ENCODE peak calls at places on chromosomes 6 and 20, in four cellular contexts. One of them, this sample, is unnamed. For H3K9me3, the result is how much of the 10 kb centered on the place peaks cover.

GRCh38 chr6:168535711-168536110 is 94.7 kb downstream of the SMOC2 start:
- DNase-seq in CD4-positive, CD25-positive, alpha-beta regulatory T cell: no peak
- DNase-seq in upper lobe of right lung: no peak
- DNase-seq in endothelial cell of umbilical vein: no peak
- DNase-seq in this sample: no peak

GRCh38 chr6:7684076-7684475 is 41.8 kb upstream of the BMP6 start:
- DNase-seq in upper lobe of right lung: no peak
- DNase-seq in CD4-positive, CD25-positive, alpha-beta regulatory T cell: no peak
- DNase-seq in endothelial cell of umbilical vein: no peak
- DNase-seq in this sample: no peak

GRCh38 chr6:138655828-138656227 is 117.7 kb upstream of the CCDC28A start:
- DNase-seq in CD4-positive, CD25-positive, alpha-beta regulatory T cell: no peak
- DNase-seq in upper lobe of right lung: no peak
- DNase-seq in endothelial cell of umbilical vein: no peak
- DNase-seq in this sample: no peak

GRCh38 chr6:291697-292505 is at the start of gene DUSP22:
- DNase-seq in upper lobe of right lung: peak
- DNase-seq in endothelial cell of umbilical vein: peak
- DNase-seq in CD4-positive, CD25-positive, alpha-beta regulatory T cell: peak
- DNase-seq in this sample: peak

GRCh38 chr20:19628570-19629134 is 129.4 kb upstream of the RIN2 start:
- DNase-seq in CD4-positive, CD25-positive, alpha-beta regulatory T cell: no peak
- DNase-seq in endothelial cell of umbilical vein: peak
- DNase-seq in upper lobe of right lung: no peak
- DNase-seq in this sample: no peak

GRCh38 chr20:57712851-57713504 is 3.2 kb upstream of the PMEPA1 start:
- DNase-seq in CD4-positive, CD25-positive, alpha-beta regulatory T cell: no peak
- DNase-seq in upper lobe of right lung: no peak
- DNase-seq in endothelial cell of umbilical vein: no peak
- DNase-seq in this sample: no peak

GRCh38 chr6:122789078-122789861 is at the start of gene SMPDL3A:
- DNase-seq in CD4-positive, CD25-positive, alpha-beta regulatory T cell: no peak
- DNase-seq in upper lobe of right lung: peak
- DNase-seq in endothelial cell of umbilical vein: peak
- DNase-seq in this sample: peak

GRCh38 chr6:140736227-140736626 is 1361.8 kb upstream of the CITED2 start:
- DNase-seq in upper lobe of right lung: no peak
- DNase-seq in CD4-positive, CD25-positive, alpha-beta regulatory T cell: no peak
- DNase-seq in endothelial cell of umbilical vein: peak
- DNase-seq in this sample: no peak

GRCh38 chr6:15507746-15508145 is 155.1 kb downstream of the DTNBP1 start:
- DNase-seq in CD4-positive, CD25-positive, alpha-beta regulatory T cell: no peak
- DNase-seq in endothelial cell of umbilical vein: no peak
- DNase-seq in upper lobe of right lung: peak
- DNase-seq in this sample: peak

GRCh38 chr20:56924976-56925695 is 296.0 kb downstream of the TFAP2C start:
- DNase-seq in CD4-positive, CD25-positive, alpha-beta regulatory T cell: no peak
- DNase-seq in upper lobe of right lung: no peak
- DNase-seq in endothelial cell of umbilical vein: no peak
- DNase-seq in this sample: no peak

DNA sequence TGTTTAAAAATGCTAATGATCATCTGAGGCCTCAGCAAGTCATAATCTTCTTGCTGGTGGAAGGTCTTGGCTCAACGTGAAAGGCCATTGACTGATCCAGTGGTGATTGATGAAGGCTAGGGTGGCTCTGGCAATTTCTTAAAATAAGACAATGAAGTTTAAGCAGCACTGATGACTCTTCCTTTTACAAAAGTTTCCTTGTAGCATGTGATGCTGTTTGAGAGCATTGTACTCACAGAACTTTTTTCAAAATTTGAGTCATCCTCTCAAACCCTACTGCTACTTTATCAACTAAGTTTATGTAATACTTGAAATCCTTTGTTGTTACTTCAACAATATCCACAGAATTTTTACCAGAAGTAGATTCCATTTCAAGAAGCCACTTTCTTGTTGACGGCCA is 382.3 kb downstream of the ESR1 start:
- DNase-seq in endothelial cell of umbilical vein: no peak
- DNase-seq in upper lobe of right lung: no peak
- DNase-seq in CD4-positive, CD25-positive, alpha-beta regulatory T cell: no peak
- DNase-seq in this sample: no peak
- H3K4me3 ChIP-seq in endothelial cell of umbilical vein: no peak
- H3K4me3 ChIP-seq in upper lobe of right lung: no peak
- H3K4me3 ChIP-seq in CD4-positive, CD25-positive, alpha-beta regulatory T cell: no peak
- H3K4me3 ChIP-seq in this sample: no peak

GRCh38 chr6:66210964-66211363 is 503.9 kb upstream of the EYS start:
- DNase-seq in upper lobe of right lung: no peak
- DNase-seq in endothelial cell of umbilical vein: no peak
- DNase-seq in CD4-positive, CD25-positive, alpha-beta regulatory T cell: no peak
- DNase-seq in this sample: no peak
- H3K9me3 ChIP-seq in upper lobe of right lung: under half
- H3K9me3 ChIP-seq in endothelial cell of umbilical vein: under half
- H3K9me3 ChIP-seq in CD4-positive, CD25-positive, alpha-beta regulatory T cell: under half
- H3K9me3 ChIP-seq in this sample: half or more

DNA sequence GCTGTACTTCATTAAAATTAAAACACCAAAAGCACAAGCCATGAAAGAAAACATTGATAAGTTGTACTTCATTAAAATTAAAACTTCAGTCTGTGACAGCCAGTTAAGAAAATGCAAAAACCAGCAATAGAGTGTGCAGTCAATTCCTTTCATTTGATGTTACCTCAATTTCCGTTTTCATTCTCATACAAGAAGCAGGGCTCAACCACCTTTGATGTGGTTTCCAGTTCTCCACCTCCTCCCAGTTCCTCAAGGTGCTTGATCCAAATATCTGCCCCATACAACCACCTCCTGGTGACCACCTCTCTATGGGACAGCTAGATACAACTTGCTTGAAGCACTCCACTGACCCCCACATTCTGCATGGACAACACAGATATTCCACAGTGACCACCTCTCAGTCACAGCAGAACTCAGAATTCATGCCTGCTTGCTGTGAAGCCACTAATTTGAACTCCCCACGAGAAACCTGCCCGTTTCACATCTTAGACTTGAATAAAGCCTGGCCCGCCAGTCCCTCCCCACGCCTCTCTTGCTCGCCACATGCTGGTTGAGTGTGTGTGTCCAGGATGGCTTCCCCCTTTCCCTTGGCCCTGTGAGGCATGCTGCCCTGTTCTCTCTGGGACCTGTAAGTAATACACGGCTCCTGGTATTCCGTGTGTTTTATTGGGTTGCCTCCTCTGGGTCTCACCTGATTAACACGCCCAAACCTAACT is 66.1 kb downstream of the FAM50B start:
- DNase-seq in upper lobe of right lung: no peak
- DNase-seq in endothelial cell of umbilical vein: no peak
- DNase-seq in CD4-positive, CD25-positive, alpha-beta regulatory T cell: no peak
- DNase-seq in this sample: peak
- H3K4me3 ChIP-seq in upper lobe of right lung: no peak
- H3K4me3 ChIP-seq in endothelial cell of umbilical vein: no peak
- H3K4me3 ChIP-seq in CD4-positive, CD25-positive, alpha-beta regulatory T cell: peak
- H3K4me3 ChIP-seq in this sample: no peak

GRCh38 chr20:29298271-29298590 is 1959.2 kb upstream of the DEFB115 start:
- DNase-seq in CD4-positive, CD25-positive, alpha-beta regulatory T cell: no peak
- DNase-seq in upper lobe of right lung: no peak
- DNase-seq in endothelial cell of umbilical vein: no peak
- DNase-seq in this sample: no peak

GRCh38 chr20:29299811-29300578 is 1957.5 kb upstream of the DEFB115 start:
- DNase-seq in endothelial cell of umbilical vein: no peak
- DNase-seq in CD4-positive, CD25-positive, alpha-beta regulatory T cell: no peak
- DNase-seq in upper lobe of right lung: no peak
- DNase-seq in this sample: no peak

GRCh38 chr20:29297411-29298270 is 1959.8 kb upstream of the DEFB115 start:
- DNase-seq in upper lobe of right lung: no peak
- DNase-seq in CD4-positive, CD25-positive, alpha-beta regulatory T cell: no peak
- DNase-seq in endothelial cell of umbilical vein: no peak
- DNase-seq in this sample: no peak

GRCh38 chr20:29300579-29301551 is 1956.6 kb upstream of the DEFB115 start:
- DNase-seq in endothelial cell of umbilical vein: no peak
- DNase-seq in CD4-positive, CD25-positive, alpha-beta regulatory T cell: no peak
- DNase-seq in upper lobe of right lung: peak
- DNase-seq in this sample: no peak

DNA sequence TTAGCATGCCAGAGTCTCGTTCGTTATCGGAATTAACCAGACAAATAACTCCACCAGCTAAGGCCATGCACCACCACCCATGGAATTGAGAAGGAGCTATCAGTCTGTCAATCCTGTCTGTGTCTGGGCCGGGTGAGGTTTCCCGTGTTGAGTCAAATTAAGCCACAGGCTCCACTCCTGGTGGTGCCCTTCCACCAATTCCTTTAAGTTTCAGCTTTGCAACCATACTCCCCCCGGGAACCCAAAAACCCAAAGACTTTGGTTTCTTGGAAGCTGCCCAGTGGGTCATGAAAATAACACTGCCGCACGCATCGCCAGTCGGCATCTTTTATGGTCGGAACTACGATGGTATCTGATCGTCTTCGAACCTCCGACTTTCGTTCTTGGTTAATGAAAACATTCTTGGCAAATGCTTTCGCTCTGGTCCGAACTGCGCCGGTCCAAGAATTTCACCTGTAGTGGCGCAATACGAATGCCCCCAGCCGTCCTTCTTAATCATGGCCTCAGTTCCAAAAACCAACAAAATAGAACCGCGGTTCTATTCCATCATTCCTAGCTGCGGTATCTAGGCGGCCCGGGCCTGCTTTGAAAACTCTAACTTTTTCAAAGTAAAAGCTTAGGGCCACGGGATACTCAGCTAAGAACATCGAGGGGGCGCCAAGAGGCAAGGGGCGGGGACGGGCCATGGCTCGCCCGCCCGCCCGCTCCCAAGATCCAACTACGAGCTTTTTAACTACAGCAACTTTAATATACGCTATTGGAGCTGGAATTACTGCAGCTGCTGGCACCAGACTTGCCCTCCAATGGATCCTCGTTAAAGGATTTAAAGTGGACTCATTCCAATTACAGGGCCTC is 1958.5 kb upstream of the DEFB115 start:
- DNase-seq in CD4-positive, CD25-positive, alpha-beta regulatory T cell: no peak
- DNase-seq in upper lobe of right lung: no peak
- DNase-seq in endothelial cell of umbilical vein: no peak
- DNase-seq in this sample: no peak
- H3K9me3 ChIP-seq in CD4-positive, CD25-positive, alpha-beta regulatory T cell: under half
- H3K9me3 ChIP-seq in upper lobe of right lung: under half
- H3K9me3 ChIP-seq in endothelial cell of umbilical vein: under half
- H3K9me3 ChIP-seq in this sample: under half

This sample was measured in spleen.